ENCODE peak calls at places on chromosomes 11 and 22, in five cellular contexts. F is keratinocyte, H is prostate gland, J is uterus, Q is heart right ventricle. D is an unnamed sample.

GRCh38 chr11:18383388-18384156 is 10.8 kb upstream of the LDHA start:
- DNase-seq in J (peak; percentile 82), F (peak; percentile 99), H (peak; percentile 49), Q (peak; percentile 74), D (peak; percentile 88)

GRCh38 chr11:120549346-120549745 is 37.8 kb downstream of the GRIK4 start:
- DNase-seq in J (no peak), H (no peak), Q (no peak), F (no peak), D (no peak)

GRCh38 chr22:39287076-39287743 is 32.2 kb downstream of the RPL3 start:
- DNase-seq in Q (no peak), J (no peak), H (no peak), F (no peak), D (no peak)

GRCh38 chr11:71418643-71419042 is 29.6 kb downstream of the DHCR7 start:
- DNase-seq in Q (no peak), H (no peak), J (no peak), F (no peak), D (no peak)

GRCh38 chr11:5631969-5632635 is 7.3 kb downstream of the TRIM34 start:
- DNase-seq in J (no peak), H (no peak), F (no peak), Q (no peak), D (no peak)

GRCh38 chr11:123194308-123195181 is 503 bp downstream of the CLMP start:
- DNase-seq in J (peak; percentile 49), H (no peak), Q (no peak), F (no peak), D (no peak)

GRCh38 chr11:35964846-35965245 is 21.0 kb downstream of the LDLRAD3 start:
- DNase-seq in Q (no peak), J (no peak), F (no peak), H (no peak), D (no peak)

GRCh38 chr11:16511109-16511806 is 154.9 kb upstream of the SOX6 start:
- DNase-seq in J (no peak), F (no peak), H (no peak), Q (no peak), D (no peak)

GRCh38 chr11:42890773-42891172 is 421.0 kb upstream of the API5 start:
- DNase-seq in Q (no peak), J (no peak), F (no peak), H (no peak), D (no peak)

GRCh38 chr11:115606223-115607220 is 102.3 kb upstream of the CADM1 start:
- DNase-seq in J (peak; percentile 27), Q (peak; percentile 74), F (no peak), H (peak; percentile 15), D (peak; percentile 62)

GRCh38 chr11:96228472-96228871 is 114.5 kb downstream of the MAML2 start:
- DNase-seq in H (peak; percentile 84), Q (peak; percentile 71), F (peak; percentile 69), J (peak; percentile 80), D (peak; percentile 86)

GRCh38 chr11:117928818-117929567 is at the start of gene TMPRSS13:
- DNase-seq in H (peak; percentile 78), F (peak; percentile 17), Q (no peak), J (no peak), D (peak; percentile 21)

GRCh38 chr11:124971810-124972209 is 17.8 kb downstream of the CCDC15 start:
- DNase-seq in J (no peak), F (no peak), H (no peak), Q (no peak), D (no peak)

GRCh38 chr11:47317078-47317828 is 35.2 kb downstream of the MYBPC3 start:
- DNase-seq in F (no peak), H (no peak), J (no peak), Q (no peak), D (no peak)

GRCh38 chr11:57248780-57249383 is 11.8 kb upstream of the APLNR start:
- DNase-seq in F (no peak), J (peak; percentile 64), Q (peak; percentile 78), H (peak; percentile 24), D (no peak)

GRCh38 chr11:94398101-94398500 is 3.1 kb downstream of the GPR83 start:
- DNase-seq in H (no peak), F (no peak), J (no peak), Q (no peak), D (no peak)

GRCh38 chr11:12269104-12269441 is 108.3 kb upstream of the PARVA start:
- DNase-seq in F (no peak), H (peak; percentile 71), J (peak; percentile 45), Q (no peak), D (peak; percentile 84)

GRCh38 chr11:17810736-17811135 is 76.2 kb downstream of the KCNC1 start:
- DNase-seq in H (no peak), J (peak; percentile 16), F (no peak), Q (peak; percentile 15), D (no peak)

GRCh38 chr11:16923987-16924386 is 90.2 kb downstream of the PLEKHA7 start:
- DNase-seq in J (no peak), Q (no peak), H (no peak), F (no peak), D (no peak)

GRCh38 chr11:33912405-33913361 is 20.8 kb upstream of the LMO2 start:
- DNase-seq in H (no peak), J (no peak), Q (no peak), F (no peak), D (peak; percentile 67)

GRCh38 chr11:111452817-111453607 is 59.2 kb downstream of the BTG4 start:
- DNase-seq in F (no peak), Q (no peak), J (no peak), H (no peak), D (no peak)

GRCh38 chr11:110735431-110736157 is 23.4 kb upstream of the ARHGAP20 start:
- DNase-seq in J (no peak), H (no peak), Q (no peak), F (no peak), D (no peak)

GRCh38 chr11:67242548-67242947 is 23.7 kb upstream of the GRK2 start:
- DNase-seq in Q (no peak), F (no peak), J (no peak), H (no peak), D (no peak)

GRCh38 chr11:68439355-68440065 is 21.0 kb upstream of the PPP6R3 start:
- DNase-seq in Q (no peak), J (no peak), H (no peak), F (no peak), D (no peak)
- H3K36me3 ChIP-seq in Q (peaks cover 25% of the 10 kb centered on the region), J (no peaks in the 10 kb centered on the region), H (no peaks in the 10 kb centered on the region), F (peaks cover 14% of the 10 kb centered on the region), D (no peaks in the 10 kb centered on the region)

DNA sequence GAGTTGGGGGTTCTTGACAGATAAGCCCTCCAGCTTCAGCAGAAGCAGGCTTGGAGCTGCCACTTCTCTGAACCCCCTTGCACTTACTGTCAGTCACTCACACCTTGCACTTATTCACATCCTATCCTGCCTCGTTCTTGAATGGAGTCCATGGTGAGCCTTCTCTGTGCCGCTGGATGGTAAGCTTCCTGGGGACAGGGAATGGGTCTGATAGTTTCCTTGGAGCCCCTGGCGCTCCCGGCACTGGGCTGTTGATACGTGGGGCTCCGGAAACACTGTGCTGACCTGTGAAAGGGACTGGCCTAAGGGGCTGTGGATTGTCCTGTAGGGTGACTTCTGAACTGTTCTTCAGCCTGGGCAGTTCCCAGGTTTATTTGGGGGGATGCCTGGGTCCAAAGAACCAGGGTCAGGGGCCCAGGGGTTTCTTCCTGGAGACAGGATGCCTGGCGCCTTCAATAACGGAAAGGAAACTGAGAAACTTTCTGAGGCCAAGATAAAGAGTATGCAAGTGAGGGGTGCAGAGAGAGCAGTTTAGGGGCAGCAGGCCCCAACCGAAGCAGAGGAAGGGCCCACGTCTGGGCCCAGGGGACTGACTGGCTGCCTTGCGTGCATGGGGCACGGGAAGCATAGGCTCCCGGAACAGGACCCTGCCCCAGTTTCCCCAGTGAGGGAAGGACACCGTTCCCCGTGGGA is 709 bp upstream of the ST3GAL4 start:
- DNase-seq in H (no peak), Q (no peak), J (no peak), F (no peak), D (peak; percentile 51)
- H3K4me1 ChIP-seq in H (no peaks in the 10 kb centered on the region), Q (peaks cover 53% of the 10 kb centered on the region), J (peaks cover 6% of the 10 kb centered on the region), F (peaks cover 47% of the 10 kb centered on the region), D (no peaks in the 10 kb centered on the region)

GRCh38 chr11:3016861-3017260 is 24.7 kb upstream of the NAP1L4 start:
- DNase-seq in J (no peak), Q (no peak), F (no peak), H (no peak), D (no peak)

GRCh38 chr11:3014943-3015342 is 22.8 kb upstream of the NAP1L4 start:
- DNase-seq in J (no peak), H (no peak), F (no peak), Q (no peak), D (peak; percentile 50)

GRCh38 chr11:3014314-3014938 is 22.3 kb upstream of the NAP1L4 start:
- DNase-seq in F (no peak), Q (no peak), J (no peak), H (no peak), D (peak; percentile 60)

GRCh38 chr11:3011891-3012885 is 20.1 kb upstream of the NAP1L4 start:
- DNase-seq in J (no peak), F (no peak), Q (no peak), H (no peak), D (peak; percentile 67)

DNA sequence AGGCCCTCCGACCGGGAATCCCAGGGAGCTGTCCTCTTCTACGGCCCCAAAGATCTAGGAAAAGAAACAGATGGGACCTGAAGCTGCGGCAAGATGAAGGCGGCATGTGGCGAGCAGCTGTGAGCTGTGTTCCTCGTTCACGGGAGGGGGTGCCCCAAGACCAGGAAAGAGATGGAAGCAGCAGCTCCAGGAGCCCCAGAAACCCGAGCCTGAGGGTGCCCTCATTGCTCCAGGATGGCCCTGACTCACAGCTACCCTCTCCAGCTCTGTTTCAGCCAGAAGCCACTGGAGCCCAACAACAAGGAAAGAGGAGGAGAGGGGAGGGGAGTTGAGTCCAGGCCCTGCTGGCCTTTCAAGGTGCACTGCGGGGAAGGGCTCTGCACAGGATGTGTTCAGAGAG is 23.7 kb upstream of the NAP1L4 start:
- DNase-seq in H (no peak), Q (no peak), F (no peak), J (no peak), D (no peak)
- H3K36me3 ChIP-seq in H (peaks cover 8% of the 10 kb centered on the region), Q (peaks cover 65% of the 10 kb centered on the region), F (peaks cover 53% of the 10 kb centered on the region), J (no peaks in the 10 kb centered on the region), D (peaks cover 5% of the 10 kb centered on the region)

GRCh38 chr22:26577081-26577480 is 12.9 kb downstream of the TPST2 start:
- DNase-seq in F (no peak), H (no peak), Q (no peak), J (no peak), D (no peak)

GRCh38 chr22:26579331-26579886 is 10.5 kb downstream of the TPST2 start:
- DNase-seq in J (no peak), H (no peak), F (no peak), Q (peak; percentile 15), D (peak; percentile 57)

GRCh38 chr22:26581026-26581425 is 8.9 kb downstream of the TPST2 start:
- DNase-seq in F (no peak), J (no peak), Q (no peak), H (no peak), D (no peak)

GRCh38 chr22:26581769-26582168 is 8.2 kb downstream of the TPST2 start:
- DNase-seq in H (no peak), F (no peak), Q (no peak), J (no peak), D (no peak)

DNA sequence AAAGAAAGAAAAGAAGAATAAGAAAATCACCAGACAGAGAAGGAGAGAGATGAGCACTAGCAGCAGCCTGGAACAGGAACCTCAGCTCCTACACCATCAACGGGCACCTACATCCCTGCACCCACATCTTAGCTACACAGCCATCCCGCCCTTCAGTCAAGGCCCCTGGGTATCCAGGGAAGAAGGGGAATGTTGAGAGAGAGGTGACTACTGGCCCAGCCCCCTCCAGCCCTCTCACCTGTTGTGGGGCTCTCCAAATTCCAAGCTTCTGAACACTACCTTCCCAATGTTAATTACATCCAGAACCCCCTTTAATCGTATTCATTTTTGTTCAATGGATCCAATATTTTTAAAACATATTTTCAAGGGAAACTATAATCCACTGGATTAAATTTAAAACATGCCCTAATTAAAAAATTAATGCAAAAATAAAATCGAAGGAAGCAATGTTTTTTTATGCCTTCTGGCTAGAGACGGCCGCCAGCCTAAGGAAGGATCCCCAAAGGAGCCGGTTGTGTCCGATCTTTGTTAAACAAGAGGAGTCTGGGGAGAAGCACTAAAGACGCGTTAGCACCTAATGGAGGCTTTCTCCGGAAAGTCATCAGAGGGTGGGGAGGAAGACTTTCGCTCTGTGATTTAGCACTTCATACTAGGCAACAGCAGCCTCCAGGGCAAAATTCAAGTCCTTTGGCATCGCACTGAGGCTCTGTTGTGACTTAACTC is 9.5 kb downstream of the TPST2 start:
- DNase-seq in Q (no peak), F (no peak), J (no peak), H (no peak), D (no peak)
- H3K4me1 ChIP-seq in Q (peaks cover 34% of the 10 kb centered on the region), F (peaks cover 9% of the 10 kb centered on the region), J (no peaks in the 10 kb centered on the region), H (no peaks in the 10 kb centered on the region), D (no peaks in the 10 kb centered on the region)